ENCODE peak calls at places on chromosomes 16 and 17, in six cellular contexts. K is A549, X is esophagus squamous epithelium, W is tibial artery, T is Peyer's patch, Z is sigmoid colon. I is an unnamed sample.
A peak's percentile ranks its signal among the peaks of the same experiment; 100 is the strongest.

GRCh38 chr17:9473716-9474115 is 101.9 kb downstream of the STX8 start:
- DNase-seq in K (no peak), X (no peak), W (no peak), T (peak; percentile 6), Z (no peak), I (no peak)

GRCh38 chr17:33520404-33521032 is 227.4 kb upstream of the ASIC2 start:
- DNase-seq in K (peak; percentile 61), X (no peak), W (no peak), T (peak; percentile 51), Z (no peak), I (peak; percentile 0)

GRCh38 chr16:14669776-14670175 is 24.3 kb downstream of the PLA2G10 start:
- DNase-seq in K (no peak), X (no peak), W (no peak), T (peak; percentile 86), Z (no peak), I (no peak)

GRCh38 chr16:57315401-57315800 is 30.9 kb upstream of the PLLP start:
- DNase-seq in K (no peak), X (no peak), W (no peak), T (no peak), Z (peak; percentile 45), I (no peak)

GRCh38 chr16:12749076-12749475 is 54.6 kb downstream of the CPPED1 start:
- DNase-seq in K (no peak), X (no peak), W (no peak), T (no peak), Z (no peak), I (no peak)

GRCh38 chr16:55561319-55561848 is 5.1 kb upstream of the CAPNS2 start:
- DNase-seq in K (no peak), X (no peak), W (no peak), T (no peak), Z (no peak), I (no peak)

GRCh38 chr16:27174007-27174406 is 29.3 kb upstream of the KDM8 start:
- DNase-seq in K (no peak), X (no peak), W (no peak), T (peak; percentile 77), Z (no peak), I (no peak)

GRCh38 chr16:11743308-11744074 is 834 bp upstream of the TXNDC11 start:
- DNase-seq in K (peak; percentile 38), X (peak; percentile 10), W (peak; percentile 71), T (peak; percentile 75), Z (peak; percentile 83), I (no peak)

GRCh38 chr16:84048871-84049270 is 6.3 kb upstream of the SLC38A8 start:
- DNase-seq in K (no peak), X (no peak), W (no peak), T (no peak), Z (peak; percentile 47), I (no peak)
- H3K4me3 ChIP-seq in K (no peak overlapping the region), X (no peak overlapping the region), W (no peak overlapping the region), T (no peak overlapping the region), Z (no peak overlapping the region), I (no peak overlapping the region)

GRCh38 chr16:53537591-53537990 is 34.6 kb upstream of the AKTIP start:
- DNase-seq in K (no peak), X (no peak), W (no peak), T (no peak), Z (no peak), I (no peak)

GRCh38 chr16:53545433-53545832 is 42.4 kb upstream of the AKTIP start:
- DNase-seq in K (no peak), X (no peak), W (no peak), T (peak; percentile 56), Z (no peak), I (no peak)

GRCh38 chr16:53546988-53547391 is 44.0 kb upstream of the AKTIP start:
- DNase-seq in K (peak; percentile 28), X (no peak), W (no peak), T (no peak), Z (no peak), I (no peak)

GRCh38 chr16:53541326-53541725 is 38.3 kb upstream of the AKTIP start:
- DNase-seq in K (no peak), X (no peak), W (no peak), T (no peak), Z (no peak), I (no peak)

GRCh38 chr16:53542283-53542682 is 39.3 kb upstream of the AKTIP start:
- DNase-seq in K (no peak), X (no peak), W (no peak), T (no peak), Z (no peak), I (no peak)
- TF ChIP-seq CTCF in K (no peak), X (no peak), W (no peak), T (no peak), Z (no peak), I (no peak)

GRCh38 chr16:47141773-47142468 is 1.8 kb downstream of the NETO2 start:
- DNase-seq in K (peak; percentile 82), X (peak; percentile 25), W (peak; percentile 73), T (peak; percentile 95), Z (peak; percentile 81), I (peak; percentile 61)
- H3K4me3 ChIP-seq in K (peak overlapping the region; percentile 69), X (peak overlapping the region; percentile 55), W (peak overlapping the region; percentile 54), T (peak overlapping the region; percentile 65), Z (no peak overlapping the region), I (peak overlapping the region; percentile 80)

DNA sequence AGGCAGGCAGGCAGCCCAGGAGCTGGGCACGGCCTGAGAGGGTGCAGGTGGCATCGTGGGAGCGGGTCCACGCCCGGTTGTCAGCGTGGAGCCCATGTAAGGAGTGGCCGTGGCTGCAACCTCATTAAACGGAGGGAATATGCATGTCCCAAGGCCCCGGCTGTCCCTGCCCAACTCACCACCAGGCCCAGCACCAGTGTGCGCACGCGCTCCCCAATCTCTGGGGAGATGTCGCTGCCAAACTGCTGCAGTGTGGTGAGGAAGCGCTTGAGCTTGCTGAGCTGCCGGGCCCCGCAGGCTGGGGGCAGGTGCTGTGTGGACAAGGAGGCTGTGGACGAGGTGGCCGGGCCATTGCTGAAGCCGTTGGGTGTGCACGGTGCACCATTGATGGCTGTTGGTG is 25.6 kb upstream of the PABPN1L start:
- DNase-seq in K (no peak), X (no peak), W (no peak), T (no peak), Z (no peak), I (no peak)
- TF ChIP-seq CTCF in K (no peak), X (no peak), W (no peak), T (no peak), Z (no peak), I (no peak)

DNA sequence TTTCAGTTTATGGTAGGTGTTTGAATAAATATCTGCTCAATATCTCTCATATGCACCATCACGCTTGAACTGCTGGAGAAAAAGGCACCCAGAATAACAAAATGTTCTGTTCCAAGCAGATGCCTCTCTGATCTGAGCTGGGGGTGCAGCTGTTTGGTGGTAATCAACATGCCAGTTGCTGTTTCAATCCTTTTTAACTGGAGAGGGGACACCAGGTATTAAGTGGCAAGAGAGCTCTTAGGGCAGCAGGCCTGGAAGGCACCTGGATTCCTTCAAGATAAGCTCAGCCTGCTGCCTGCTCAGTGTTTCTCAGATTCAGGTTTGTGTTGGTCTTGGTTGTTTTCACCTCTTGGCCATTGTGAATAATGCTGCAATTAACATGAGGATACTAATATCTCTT is 27.2 kb upstream of the VAT1L start:
- DNase-seq in K (no peak), X (no peak), W (no peak), T (no peak), Z (no peak), I (no peak)
- H3K4me3 ChIP-seq in K (no peak overlapping the region), X (no peak overlapping the region), W (no peak overlapping the region), T (no peak overlapping the region), Z (no peak overlapping the region), I (no peak overlapping the region)

GRCh38 chr17:20890338-20890737 is 152.5 kb downstream of the USP22 start:
- DNase-seq in K (no peak), X (no peak), W (no peak), T (no peak), Z (no peak), I (no peak)

GRCh38 chr17:20896153-20896649 is 146.6 kb downstream of the USP22 start:
- DNase-seq in K (no peak), X (no peak), W (no peak), T (no peak), Z (peak; percentile 70), I (no peak)
- TF ChIP-seq CTCF in K (no peak), X (no peak), W (no peak), T (no peak), Z (no peak), I (peak; percentile 7)

DNA sequence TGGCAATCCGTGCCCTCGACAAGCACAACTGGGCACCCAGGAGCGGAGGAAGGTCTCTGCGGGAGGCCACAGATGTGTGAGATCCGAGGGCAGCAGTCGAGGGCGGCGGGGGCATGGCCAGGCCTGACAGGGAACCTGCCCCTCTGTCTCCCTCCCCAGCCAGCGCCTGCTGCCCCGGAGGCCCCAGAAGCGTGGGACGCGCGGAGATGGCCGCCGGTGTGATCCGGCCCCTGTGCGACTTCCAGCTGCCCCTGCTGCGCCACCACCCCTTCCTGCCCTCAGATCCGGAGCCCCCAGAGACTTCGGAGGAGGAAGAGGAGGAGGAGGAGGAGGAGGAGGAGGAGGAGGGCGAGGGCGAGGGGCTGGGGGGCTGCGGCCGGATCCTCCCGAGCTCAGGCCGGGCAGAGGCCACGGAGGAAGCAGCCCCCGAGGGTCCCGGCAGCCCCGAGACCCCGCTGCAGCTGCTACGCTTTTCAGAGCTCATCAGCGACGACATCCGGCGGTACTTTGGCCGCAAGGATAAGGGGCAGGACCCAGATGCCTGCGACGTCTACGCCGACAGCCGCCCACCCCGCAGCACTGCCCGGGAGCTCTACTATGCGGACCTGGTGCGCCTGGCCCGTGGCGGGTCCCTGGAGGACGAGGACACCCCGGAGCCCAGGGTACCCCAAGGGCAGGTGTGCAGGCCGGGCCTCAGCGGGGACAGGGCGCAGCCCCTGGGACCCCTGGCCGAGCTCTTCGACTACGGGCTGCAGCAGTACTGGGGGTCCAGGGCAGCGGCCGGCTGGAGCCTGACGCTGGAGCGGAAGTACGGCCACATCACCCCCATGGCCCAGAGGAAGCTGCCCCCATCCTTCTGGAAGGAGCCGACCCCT is 1.7 kb downstream of the PERCC1 start:
- DNase-seq in K (no peak), X (no peak), W (no peak), T (no peak), Z (no peak), I (no peak)
- H3K4me3 ChIP-seq in K (no peak overlapping the region), X (no peak overlapping the region), W (no peak overlapping the region), T (no peak overlapping the region), Z (no peak overlapping the region), I (no peak overlapping the region)

GRCh38 chr17:39939031-39939430 is 11.5 kb downstream of the LRRC3C start:
- DNase-seq in K (no peak), X (no peak), W (no peak), T (no peak), Z (no peak), I (no peak)

GRCh38 chr17:39937462-39937861 is 9.9 kb downstream of the LRRC3C start:
- DNase-seq in K (no peak), X (no peak), W (no peak), T (no peak), Z (no peak), I (no peak)

GRCh38 chr17:39942076-39942475 is 14.5 kb downstream of the LRRC3C start:
- DNase-seq in K (no peak), X (no peak), W (no peak), T (no peak), Z (no peak), I (no peak)

GRCh38 chr17:39938140-39938869 is 10.8 kb downstream of the LRRC3C start:
- DNase-seq in K (no peak), X (no peak), W (no peak), T (no peak), Z (no peak), I (no peak)

GRCh38 chr17:39939588-39940419 is 12.3 kb downstream of the LRRC3C start:
- DNase-seq in K (peak; percentile 66), X (no peak), W (no peak), T (no peak), Z (no peak), I (peak; percentile 79)
- TF ChIP-seq CTCF in K (peak; percentile 47), X (no peak), W (no peak), T (no peak), Z (no peak), I (peak; percentile 82)